ENCODE peak calls at places on chromosome 10, in six cellular contexts. Q is C1 segment of cervical spinal cord; X is stimulated activated CD8-positive, alpha-beta memory T cell treated with anti-CD3 and anti-CD28 coated beads, Interleukin-4, amount 100 ng/mL, for 1 hour; J is NCI-H1417; I is NCI-H1694 treated with DMSO at 0.1 percent for 48 hours; P is activated T-cell treated with anti-CD3 and anti-CD28 coated beads, Interleukin-2, amount 50 U/mL, for 48 hours. N is an unnamed sample.

GRCh38 chr10:112951349-112952281 is 1.6 kb downstream of the TCF7L2 start:
- DNase-seq in Q (peak), X (peak), J (no peak), I (no peak), P (peak), N (peak)

GRCh38 chr10:106973301-106973700 is 191.2 kb downstream of the SORCS1 start:
- DNase-seq in Q (no peak), X (no peak), J (no peak), I (no peak), P (no peak), N (no peak)

GRCh38 chr10:101529720-101530553 is 58.1 kb downstream of the POLL start:
- DNase-seq in Q (no peak), X (no peak), J (no peak), I (no peak), P (no peak), N (no peak)

GRCh38 chr10:72340510-72340895 is 14.2 kb downstream of the DNAJB12 start:
- DNase-seq in Q (no peak), X (no peak), J (peak), I (no peak), P (peak), N (peak)

GRCh38 chr10:20986049-20986448 is 88.9 kb upstream of the NEBL start:
- DNase-seq in Q (no peak), X (no peak), J (no peak), I (no peak), P (no peak), N (no peak)

GRCh38 chr10:99346247-99346646 is 17.1 kb downstream of the CNNM1 start:
- DNase-seq in Q (no peak), X (no peak), J (no peak), I (peak), P (no peak), N (no peak)

GRCh38 chr10:28991738-28992270 is 297.1 kb upstream of the LYZL1 start:
- DNase-seq in Q (no peak), X (no peak), J (peak), I (no peak), P (peak), N (peak)

GRCh38 chr10:34031410-34031809 is 696.9 kb upstream of the NRP1 start:
- DNase-seq in Q (no peak), X (no peak), J (no peak), I (no peak), P (no peak), N (peak)

GRCh38 chr10:61397175-61397986 is 55.8 kb downstream of the TMEM26 start:
- DNase-seq in Q (no peak), X (no peak), J (no peak), I (no peak), P (no peak), N (no peak)

GRCh38 chr10:61786728-61787127 is 114.8 kb upstream of the ARID5B start:
- DNase-seq in Q (no peak), X (no peak), J (no peak), I (no peak), P (no peak), N (no peak)

GRCh38 chr10:116918583-116918982 is 69.3 kb downstream of the ENO4 start:
- DNase-seq in Q (no peak), X (no peak), J (no peak), I (no peak), P (no peak), N (no peak)

GRCh38 chr10:117004238-117004626 is 755 bp downstream of the SHTN1 start:
- DNase-seq in Q (no peak), X (no peak), J (no peak), I (peak), P (no peak), N (no peak)

GRCh38 chr10:27373566-27374160 is 130.4 kb upstream of the RAB18 start:
- DNase-seq in Q (no peak), X (no peak), J (no peak), I (no peak), P (no peak), N (no peak)

GRCh38 chr10:14571866-14572507 is 202.7 kb downstream of the FAM107B start:
- DNase-seq in Q (peak), X (no peak), J (no peak), I (no peak), P (peak), N (no peak)

GRCh38 chr10:36452851-36453250 is 672.5 kb upstream of the ANKRD30A start:
- DNase-seq in Q (no peak), X (no peak), J (no peak), I (no peak), P (no peak), N (no peak)

GRCh38 chr10:6580279-6581029 is 378 bp upstream of the PRKCQ start:
- DNase-seq in Q (peak), X (peak), J (peak), I (no peak), P (peak), N (no peak)

N was measured in G401.